ENCODE peak calls at places on chromosome 3, in nine cellular contexts. X is amygdala; G is left kidney; V is HEK293T; U is activated naive CD4-positive, alpha-beta T cell treated with Interleukin-2 at 50 U/mL for 16 hours; M is EL; F is naive thymus-derived CD4-positive, alpha-beta T cell; Q is HAP-1; I is right cardiac atrium. D is an unnamed sample.

GRCh38 chr3:152021951-152022461 is 148.6 kb downstream of the SUCNR1 start:
- DNase-seq in F (no peak), U (peak; percentile 58), M (peak; percentile 80), I (no peak), Q (no peak), G (no peak), V (no peak), X (no peak), D (no peak)

GRCh38 chr3:33146791-33147445 is 33.1 kb downstream of the CRTAP start:
- DNase-seq in V (no peak), U (no peak), Q (no peak), G (peak; percentile 32), I (no peak), M (peak; percentile 22), X (peak; percentile 29), F (no peak), D (no peak)

GRCh38 chr3:105827959-105828358 is 40.9 kb downstream of the CBLB start:
- DNase-seq in M (peak; percentile 90), I (peak; percentile 31), F (no peak), Q (no peak), U (no peak), X (no peak), V (peak; percentile 40), G (peak; percentile 47), D (no peak)

GRCh38 chr3:127770671-127771370 is 51.5 kb downstream of the MGLL start:
- DNase-seq in V (no peak), U (no peak), F (no peak), G (no peak), X (no peak), M (peak; percentile 63), Q (no peak), I (peak; percentile 25), D (no peak)

GRCh38 chr3:185268194-185268809 is 14.5 kb upstream of the EHHADH start:
- DNase-seq in F (no peak), X (no peak), Q (no peak), V (no peak), G (no peak), M (no peak), I (no peak), U (no peak), D (no peak)

GRCh38 chr3:12395349-12396012 is 88.8 kb upstream of the TSEN2 start:
- DNase-seq in I (no peak), M (peak; percentile 37), G (no peak), F (no peak), V (no peak), U (peak; percentile 5), Q (no peak), X (no peak), D (no peak)

GRCh38 chr3:13092621-13093339 is 19.6 kb upstream of the IQSEC1 start:
- DNase-seq in U (no peak), X (peak; percentile 47), G (no peak), F (no peak), V (no peak), I (peak; percentile 89), Q (no peak), M (no peak), D (peak; percentile 83)

GRCh38 chr3:139534992-139535879 is 4.3 kb downstream of the RBP1 start:
- DNase-seq in U (no peak), F (no peak), V (no peak), X (peak; percentile 17), G (peak; percentile 85), M (no peak), I (peak; percentile 93), Q (no peak), D (peak; percentile 67)

GRCh38 chr3:45163481-45163880 is 17.3 kb upstream of the CDCP1 start:
- DNase-seq in V (no peak), I (no peak), M (no peak), U (no peak), Q (no peak), X (no peak), F (no peak), G (no peak), D (no peak)

GRCh38 chr3:152836269-152836668 is 1.3 kb downstream of the P2RY1 start:
- DNase-seq in X (no peak), I (no peak), Q (no peak), G (no peak), M (no peak), F (no peak), V (no peak), U (no peak), D (no peak)

GRCh38 chr3:138935864-138936762 is 10.8 kb downstream of the FOXL2 start:
- DNase-seq in G (peak; percentile 82), F (peak; percentile 77), Q (peak; percentile 45), I (peak; percentile 91), M (peak; percentile 61), U (peak; percentile 78), V (peak; percentile 87), X (peak; percentile 33), D (peak; percentile 65)

GRCh38 chr3:53040361-53040820 is 5.5 kb downstream of the SFMBT1 start:
- DNase-seq in I (no peak), G (peak; percentile 17), U (no peak), F (no peak), Q (no peak), V (no peak), M (peak; percentile 65), X (no peak), D (no peak)

GRCh38 chr3:72487078-72487765 is 361.0 kb downstream of the SHQ1 start:
- DNase-seq in F (no peak), V (peak; percentile 13), G (peak; percentile 65), X (no peak), M (peak; percentile 96), I (peak; percentile 84), U (peak; percentile 41), Q (no peak), D (peak; percentile 48)

GRCh38 chr3:30655187-30655812 is 48.9 kb downstream of the TGFBR2 start:
- DNase-seq in G (no peak), M (no peak), F (peak; percentile 73), Q (no peak), V (no peak), I (no peak), X (no peak), U (peak; percentile 41), D (no peak)

GRCh38 chr3:176873261-176873660 is 324.0 kb downstream of the TBL1XR1 start:
- DNase-seq in F (no peak), Q (no peak), U (no peak), I (no peak), V (no peak), M (no peak), X (no peak), G (no peak), D (no peak)

GRCh38 chr3:72982653-72983366 is 13.8 kb upstream of the PPP4R2 start:
- DNase-seq in I (no peak), M (no peak), X (no peak), F (no peak), Q (no peak), G (no peak), V (no peak), U (no peak), D (no peak)

GRCh38 chr3:149340310-149340933 is 7.0 kb upstream of the TM4SF18 start:
- DNase-seq in F (no peak), U (no peak), Q (no peak), M (peak; percentile 51), I (no peak), G (peak; percentile 14), V (no peak), X (no peak), D (no peak)

GRCh38 chr3:142228964-142229363 is 3.6 kb upstream of the GK5 start:
- DNase-seq in U (no peak), F (no peak), I (no peak), X (no peak), G (no peak), M (no peak), Q (no peak), V (no peak), D (no peak)

GRCh38 chr3:129415378-129415777 is 13.1 kb downstream of the EFCAB12 start:
- DNase-seq in G (no peak), F (no peak), M (no peak), X (no peak), U (no peak), I (no peak), Q (no peak), V (no peak), D (no peak)

GRCh38 chr3:99678023-99678422 is 39.6 kb downstream of the COL8A1 start:
- DNase-seq in Q (no peak), I (no peak), M (peak; percentile 88), F (no peak), V (no peak), U (no peak), G (no peak), X (no peak), D (peak; percentile 40)

GRCh38 chr3:138210528-138210927 is 23.4 kb downstream of the ARMC8 start:
- DNase-seq in F (no peak), X (no peak), M (no peak), Q (peak; percentile 93), U (no peak), G (no peak), V (no peak), I (no peak), D (no peak)

GRCh38 chr3:12307136-12307535 is 18.3 kb downstream of the PPARG start:
- DNase-seq in V (no peak), U (no peak), G (no peak), Q (no peak), I (no peak), M (peak; percentile 39), X (no peak), F (no peak), D (no peak)

GRCh38 chr3:105653868-105654267 is 214.9 kb downstream of the CBLB start:
- DNase-seq in U (no peak), X (no peak), G (no peak), Q (no peak), F (no peak), I (no peak), V (no peak), M (no peak), D (no peak)

GRCh38 chr3:10160346-10160745 is 4.4 kb upstream of the IRAK2 start:
- DNase-seq in G (no peak), M (no peak), U (no peak), I (no peak), X (no peak), Q (no peak), F (no peak), V (no peak), D (no peak)

GRCh38 chr3:31934018-31934417 is 47.0 kb downstream of the OSBPL10 start:
- DNase-seq in M (no peak), U (no peak), G (peak; percentile 75), X (no peak), Q (no peak), F (no peak), I (no peak), V (no peak), D (no peak)

GRCh38 chr3:64398431-64398830 is 173.2 kb upstream of the PRICKLE2 start:
- DNase-seq in I (no peak), G (no peak), Q (no peak), F (no peak), V (no peak), X (no peak), M (peak; percentile 28), U (no peak), D (no peak)

GRCh38 chr3:106740116-106740515 is 637.1 kb upstream of the CCDC54 start:
- DNase-seq in Q (no peak), G (no peak), X (no peak), F (no peak), M (no peak), I (no peak), U (no peak), V (no peak), D (no peak)

GRCh38 chr3:50390523-50391177 is 31.3 kb upstream of the TMEM115 start:
- DNase-seq in V (no peak), U (no peak), G (peak; percentile 47), F (no peak), Q (no peak), M (no peak), X (peak; percentile 40), I (peak; percentile 91), D (peak; percentile 83)

GRCh38 chr3:186425788-186426730 is 64.0 kb upstream of the DGKG start:
- DNase-seq in U (no peak), G (peak; percentile 21), V (peak; percentile 18), M (peak; percentile 65), I (no peak), F (no peak), Q (peak; percentile 44), X (no peak), D (no peak)

GRCh38 chr3:19348929-19349564 is 200.7 kb downstream of the KCNH8 start:
- DNase-seq in I (no peak), M (peak; percentile 6), Q (peak; percentile 15), X (no peak), F (peak; percentile 2), G (peak; percentile 18), U (no peak), V (peak; percentile 36), D (no peak)

D was measured in heart left ventricle.